ENCODE peak calls at places on chromosome 17, in nine cellular contexts. V is lower lobe of right lung; R is CD4-positive, alpha-beta memory T cell; X is adrenal gland; Q is A673; N is cardiac muscle cell; Y is left ventricle myocardium inferior; K is CD8-positive, alpha-beta T cell; J is body of pancreas. U is an unnamed sample. For H3K9me3, the result is how much of the 10 kb centered on the place peaks cover.

GRCh38 chr17:81049372-81049911 is 14.5 kb downstream of the BAIAP2 start:
- DNase-seq in V (no peak), R (no peak), X (no peak), Q (no peak), N (no peak), Y (no peak), K (peak), J (no peak), U (no peak)

GRCh38 chr17:42227849-42228696 is 33.8 kb upstream of the GHDC start:
- DNase-seq in V (no peak), R (no peak), X (no peak), Q (no peak), N (no peak), Y (no peak), K (no peak), J (no peak), U (no peak)

GRCh38 chr17:1643293-1643998 is 2.1 kb downstream of the SCARF1 start:
- DNase-seq in V (peak), R (peak), X (no peak), Q (peak), N (peak), Y (no peak), K (peak), J (peak), U (no peak)

GRCh38 chr17:83124871-83125514 is 45.6 kb downstream of the METRNL start:
- DNase-seq in V (peak), R (peak), X (no peak), Q (no peak), N (no peak), Y (no peak), K (peak), J (no peak), U (no peak)

GRCh38 chr17:82874011-82874835 is 34.4 kb upstream of the ZNF750 start:
- DNase-seq in V (peak), R (no peak), X (no peak), Q (no peak), N (no peak), Y (no peak), K (no peak), J (no peak), U (no peak)

GRCh38 chr17:48577330-48577945 is 712 bp downstream of the HOXB4 start:
- DNase-seq in V (no peak), R (no peak), X (no peak), Q (peak), N (no peak), Y (no peak), K (no peak), J (no peak), U (no peak)

GRCh38 chr17:77779711-77780539 is 178.6 kb upstream of the TNRC6C start:
- DNase-seq in V (no peak), R (no peak), X (peak), Q (no peak), N (peak), Y (peak), K (no peak), J (peak), U (no peak)

GRCh38 chr17:30363715-30364202 is 15.0 kb upstream of the CPD start:
- DNase-seq in V (no peak), R (peak), X (no peak), Q (no peak), N (no peak), Y (no peak), K (peak), J (no peak), U (no peak)

GRCh38 chr17:50423553-50424159 is 2.4 kb upstream of the ACSF2 start:
- DNase-seq in V (peak), R (no peak), X (no peak), Q (peak), N (no peak), Y (no peak), K (no peak), J (peak), U (no peak)

GRCh38 chr17:82457071-82457789 is 1.3 kb upstream of the NARF start:
- DNase-seq in V (no peak), R (no peak), X (peak), Q (no peak), N (no peak), Y (no peak), K (no peak), J (no peak), U (no peak)

GRCh38 chr17:59199398-59199797 is 10.4 kb upstream of the SMG8 start:
- DNase-seq in V (no peak), R (no peak), X (no peak), Q (no peak), N (no peak), Y (no peak), K (no peak), J (no peak), U (no peak)

GRCh38 chr17:59190806-59191205 is 19.0 kb upstream of the SMG8 start:
- DNase-seq in V (no peak), R (no peak), X (no peak), Q (no peak), N (no peak), Y (no peak), K (no peak), J (no peak), U (no peak)

GRCh38 chr17:59193463-59193862 is 16.4 kb upstream of the SMG8 start:
- DNase-seq in V (no peak), R (no peak), X (no peak), Q (no peak), N (no peak), Y (no peak), K (no peak), J (no peak), U (no peak)
- H3K27ac ChIP-seq in V (no peak), R (no peak), X (no peak), Q (no peak), N (no peak), Y (no peak), K (no peak), J (no peak), U (no peak)

GRCh38 chr17:75979705-75980187 is 706 bp downstream of the TEN1 start:
- DNase-seq in V (no peak), R (no peak), X (no peak), Q (no peak), N (no peak), Y (no peak), K (no peak), J (no peak), U (no peak)
- H3K4me3 ChIP-seq in V (peak), R (peak), X (peak), Q (peak), N (peak), Y (peak), K (peak), J (peak), U (peak)

DNA sequence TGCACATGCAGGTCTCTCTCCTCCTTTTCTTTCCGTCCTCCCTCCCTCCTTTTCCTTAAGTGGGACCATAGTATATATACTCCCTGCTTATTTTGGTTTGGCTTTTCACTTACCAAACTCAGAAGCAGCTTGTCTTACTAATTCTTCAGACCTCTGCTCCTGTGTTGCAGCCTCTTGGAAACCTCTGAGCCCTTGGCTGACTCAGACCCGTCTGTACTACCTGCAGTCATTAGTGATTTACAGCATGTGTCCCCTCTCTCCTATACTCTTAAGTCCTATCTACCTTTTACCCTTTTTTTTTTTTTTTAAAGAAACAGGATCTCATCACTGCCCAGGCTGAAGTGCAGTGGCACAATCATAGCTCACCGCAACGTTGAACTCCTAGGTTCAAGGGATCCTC is 207.0 kb downstream of the STX8 start:
- DNase-seq in V (no peak), R (no peak), X (no peak), Q (no peak), N (no peak), Y (no peak), K (no peak), J (no peak), U (no peak)
- H3K9me3 ChIP-seq in V (under half), R (under half), X (under half), Q (under half), N (under half), Y (under half), K (under half), J (under half), U (under half)

DNA sequence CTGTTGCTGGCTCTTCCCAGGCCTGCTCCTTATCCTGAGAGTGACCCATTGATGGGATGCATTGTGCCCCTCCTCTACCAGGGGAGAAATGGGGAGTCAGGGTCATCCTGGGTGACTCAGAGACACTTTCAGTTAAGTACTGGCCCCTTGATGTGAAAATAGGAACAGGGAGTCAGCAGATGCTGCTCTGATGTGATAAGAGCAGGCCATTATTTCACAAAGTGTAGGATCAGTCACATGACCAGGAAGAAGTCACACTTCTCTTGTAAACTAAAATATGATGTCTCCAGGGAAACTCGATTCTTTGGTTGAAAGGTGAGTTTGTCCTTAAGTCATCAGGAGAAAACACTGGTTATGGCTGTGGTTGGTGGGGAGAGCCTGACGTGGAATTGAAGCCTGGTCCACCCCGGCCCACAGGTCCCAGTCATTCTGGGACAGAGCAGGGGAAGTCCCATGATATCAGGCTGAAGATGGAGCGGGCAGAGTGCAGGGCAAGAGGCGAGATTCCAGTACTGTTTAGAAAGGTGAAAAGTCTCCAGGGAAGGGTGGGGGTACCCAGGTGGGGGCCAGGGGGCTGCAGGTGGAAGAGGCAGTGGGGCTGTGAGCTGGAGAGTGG is 88.6 kb upstream of the NLRP1 start:
- DNase-seq in V (no peak), R (no peak), X (no peak), Q (no peak), N (no peak), Y (no peak), K (no peak), J (no peak), U (no peak)
- H3K27ac ChIP-seq in V (no peak), R (no peak), X (no peak), Q (no peak), N (no peak), Y (no peak), K (no peak), J (no peak), U (no peak)

GRCh38 chr17:27809555-27809954 is 9.2 kb upstream of the NOS2 start:
- DNase-seq in V (no peak), R (no peak), X (no peak), Q (no peak), N (no peak), Y (no peak), K (no peak), J (no peak), U (no peak)

GRCh38 chr17:27810211-27810901 is 10.0 kb upstream of the NOS2 start:
- DNase-seq in V (no peak), R (no peak), X (no peak), Q (no peak), N (no peak), Y (no peak), K (no peak), J (no peak), U (no peak)

GRCh38 chr17:27807567-27808470 is 7.5 kb upstream of the NOS2 start:
- DNase-seq in V (no peak), R (peak), X (peak), Q (no peak), N (peak), Y (no peak), K (peak), J (peak), U (no peak)

GRCh38 chr17:27810902-27811557 is 10.7 kb upstream of the NOS2 start:
- DNase-seq in V (no peak), R (no peak), X (no peak), Q (no peak), N (no peak), Y (no peak), K (no peak), J (no peak), U (no peak)

DNA sequence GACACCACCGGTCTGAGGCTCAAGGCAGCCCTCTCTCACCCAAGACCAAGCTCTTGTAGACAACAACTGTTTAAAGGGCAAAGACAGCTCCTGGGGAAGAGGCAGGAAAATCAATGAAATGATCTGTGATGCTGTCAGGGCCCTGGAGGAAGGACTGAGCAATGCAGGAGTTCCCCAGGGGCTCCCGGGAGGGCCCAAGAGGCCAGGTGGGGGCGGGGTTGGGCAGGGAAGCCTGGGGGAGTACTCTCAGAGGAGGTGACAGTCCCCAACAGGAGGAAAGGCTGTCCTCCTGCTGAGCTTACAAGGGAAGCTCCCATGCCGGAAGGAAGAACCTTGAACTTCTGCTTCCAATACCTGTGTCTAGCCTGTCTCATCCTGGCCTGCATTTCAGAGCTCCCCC is 8.3 kb upstream of the NOS2 start:
- DNase-seq in V (no peak), R (no peak), X (no peak), Q (no peak), N (no peak), Y (no peak), K (no peak), J (no peak), U (no peak)
- H3K4me3 ChIP-seq in V (no peak), R (no peak), X (no peak), Q (no peak), N (no peak), Y (no peak), K (peak), J (no peak), U (no peak)

DNA sequence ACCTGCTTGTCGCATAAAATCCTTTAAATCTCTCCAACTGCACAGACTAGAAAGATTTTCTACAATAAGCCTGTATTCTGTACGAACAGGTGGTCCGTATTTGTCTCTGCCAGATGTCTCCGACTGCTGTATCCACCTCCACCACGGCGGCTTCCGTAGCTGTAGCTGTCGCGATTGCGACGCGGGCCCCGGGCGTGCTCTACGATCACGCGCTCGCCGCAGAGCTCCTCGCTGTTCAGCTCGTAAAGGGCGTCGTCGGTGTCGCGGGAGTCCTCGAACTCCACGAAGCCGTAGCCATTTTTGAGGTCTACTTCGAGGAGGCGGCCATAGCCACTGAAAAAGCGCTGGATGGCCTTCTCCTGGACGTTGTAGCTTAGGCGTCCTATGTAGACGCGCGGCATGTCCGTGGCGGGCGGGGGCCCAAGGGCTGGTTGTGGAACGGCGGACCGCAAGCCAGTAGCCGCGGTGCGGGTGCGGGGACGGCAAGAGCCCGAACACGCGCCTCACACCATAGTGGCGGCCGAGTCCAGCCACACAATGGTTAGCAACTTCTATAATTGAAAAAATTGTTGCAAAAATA is 36.1 kb downstream of the ZNF624 start:
- DNase-seq in V (no peak), R (no peak), X (no peak), Q (no peak), N (no peak), Y (no peak), K (no peak), J (no peak), U (no peak)
- H3K9me3 ChIP-seq in V (half or more), R (under half), X (under half), Q (half or more), N (under half), Y (half or more), K (under half), J (under half), U (half or more)

GRCh38 chr17:4709794-4710692 is at the start of gene ARRB2:
- DNase-seq in V (peak), R (peak), X (peak), Q (peak), N (peak), Y (peak), K (peak), J (peak), U (peak)
- H3K27ac ChIP-seq in V (peak), R (peak), X (peak), Q (peak), N (peak), Y (peak), K (peak), J (peak), U (peak)

DNA sequence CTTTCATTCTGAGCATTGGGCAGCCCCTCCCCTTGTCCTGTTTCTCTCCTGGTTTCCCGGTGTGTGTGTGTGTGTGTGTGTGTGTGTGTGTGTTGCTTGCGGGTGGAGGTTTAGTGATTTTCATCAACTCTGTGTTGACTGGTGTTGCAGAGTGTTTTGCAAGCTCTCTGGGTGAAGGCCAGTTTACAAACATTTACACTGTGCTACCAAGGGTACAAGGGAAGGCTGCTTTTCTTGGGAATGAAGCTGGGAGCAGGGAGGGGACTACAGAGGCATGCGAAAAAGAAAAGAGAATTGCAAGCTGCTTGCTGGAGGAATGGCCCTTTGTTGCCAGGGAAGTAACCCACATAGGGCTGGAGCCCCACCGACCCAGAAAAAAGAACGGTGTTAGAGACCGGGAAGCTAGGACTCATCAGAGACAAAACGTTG is 29.6 kb downstream of the HS3ST3B1 start:
- DNase-seq in V (no peak), R (no peak), X (no peak), Q (no peak), N (no peak), Y (no peak), K (no peak), J (no peak), U (no peak)
- H3K4me3 ChIP-seq in V (no peak), R (no peak), X (no peak), Q (no peak), N (no peak), Y (no peak), K (no peak), J (no peak), U (no peak)

GRCh38 chr17:57027852-57028251 is 49.9 kb downstream of the SCPEP1 start:
- DNase-seq in V (no peak), R (no peak), X (no peak), Q (no peak), N (no peak), Y (no peak), K (no peak), J (no peak), U (no peak)
- H3K9me3 ChIP-seq in V (under half), R (under half), X (under half), Q (under half), N (under half), Y (under half), K (under half), J (under half), U (under half)

U was measured in thoracic aorta.